ENCODE peak calls at places on chromosomes 7 and 10, in eight cellular contexts. E is adrenal gland, W is prostate gland, I is lower leg skin, K is A549, Y is Peyer's patch, R is heart left ventricle, G is GM12891. S is an unnamed sample.

GRCh38 chr10:101280511-101280910 is 51.2 kb upstream of the LBX1 start:
- DNase-seq in E (no peak), W (no peak), I (no peak), K (no peak), Y (no peak), R (no peak), G (no peak), S (no peak)

GRCh38 chr7:139823855-139824670 is 5.0 kb upstream of the TBXAS1 start:
- DNase-seq in E (no peak), W (no peak), I (no peak), K (no peak), Y (no peak), R (no peak), G (no peak), S (no peak)

GRCh38 chr10:117241541-117242462 is 888 bp downstream of the SLC18A2 start:
- DNase-seq in E (no peak), W (peak), I (no peak), K (no peak), Y (no peak), R (no peak), G (peak), S (peak)

GRCh38 chr10:43667736-43668371 is 19.2 kb upstream of the ZNF32 start:
- DNase-seq in E (no peak), W (no peak), I (peak), K (no peak), Y (no peak), R (no peak), G (no peak), S (no peak)

GRCh38 chr7:55366461-55367138 is 1.5 kb downstream of the LANCL2 start:
- DNase-seq in E (no peak), W (no peak), I (no peak), K (peak), Y (no peak), R (no peak), G (no peak), S (no peak)

GRCh38 chr10:47380341-47381215 is 3.5 kb downstream of the ZNF488 start:
- DNase-seq in E (no peak), W (no peak), I (peak), K (no peak), Y (no peak), R (no peak), G (no peak), S (no peak)

GRCh38 chr10:50325449-50326188 is 74.3 kb upstream of the ASAH2 start:
- DNase-seq in E (peak), W (peak), I (peak), K (peak), Y (no peak), R (peak), G (no peak), S (peak)

GRCh38 chr10:103765981-103766380 is 89.4 kb downstream of the SH3PXD2A start:
- DNase-seq in E (peak), W (no peak), I (no peak), K (no peak), Y (peak), R (peak), G (no peak), S (peak)

GRCh38 chr7:129948877-129949291 is 3.9 kb downstream of the UBE2H start:
- DNase-seq in E (peak), W (peak), I (peak), K (peak), Y (peak), R (peak), G (peak), S (peak)

GRCh38 chr10:24465899-24466615 is 257.1 kb downstream of the KIAA1217 start:
- DNase-seq in E (peak), W (peak), I (no peak), K (peak), Y (no peak), R (no peak), G (no peak), S (peak)

GRCh38 chr10:122646511-122647382 is 52.9 kb downstream of the C10orf120 start:
- DNase-seq in E (no peak), W (no peak), I (no peak), K (no peak), Y (no peak), R (no peak), G (no peak), S (no peak)

GRCh38 chr7:17153571-17153970 is 144.9 kb upstream of the AHR start:
- DNase-seq in E (no peak), W (no peak), I (no peak), K (no peak), Y (no peak), R (no peak), G (no peak), S (no peak)

GRCh38 chr10:23293973-23294372 is 50.6 kb downstream of the C10orf67 start:
- DNase-seq in E (no peak), W (no peak), I (no peak), K (no peak), Y (no peak), R (no peak), G (no peak), S (no peak)

GRCh38 chr7:106417273-106417902 is 132.6 kb upstream of the NAMPT start:
- DNase-seq in E (peak), W (no peak), I (no peak), K (peak), Y (no peak), R (no peak), G (no peak), S (no peak)

GRCh38 chr7:103009466-103010219 is 65.0 kb downstream of the FBXL13 start:
- DNase-seq in E (no peak), W (no peak), I (no peak), K (no peak), Y (peak), R (no peak), G (no peak), S (peak)

GRCh38 chr10:59625842-59626522 is 83.7 kb downstream of the SLC16A9 start:
- DNase-seq in E (peak), W (peak), I (no peak), K (peak), Y (no peak), R (no peak), G (peak), S (peak)

GRCh38 chr10:30758341-30758740 is 128.8 kb upstream of the LYZL2 start:
- DNase-seq in E (no peak), W (no peak), I (no peak), K (no peak), Y (no peak), R (no peak), G (no peak), S (no peak)

GRCh38 chr7:3455826-3456444 is 154.9 kb downstream of the SDK1 start:
- DNase-seq in E (no peak), W (no peak), I (no peak), K (no peak), Y (no peak), R (no peak), G (no peak), S (no peak)

GRCh38 chr7:80413395-80413955 is 98.4 kb downstream of the GNAT3 start:
- DNase-seq in E (no peak), W (no peak), I (no peak), K (no peak), Y (no peak), R (no peak), G (no peak), S (no peak)

GRCh38 chr10:110649652-110650264 is 5.6 kb downstream of the RBM20 start:
- DNase-seq in E (no peak), W (no peak), I (no peak), K (no peak), Y (no peak), R (no peak), G (no peak), S (no peak)

GRCh38 chr7:82443044-82443800 is at the start of gene CACNA2D1:
- DNase-seq in E (peak), W (peak), I (peak), K (no peak), Y (no peak), R (peak), G (peak), S (peak)

GRCh38 chr10:128063736-128064614 is 62.2 kb downstream of the MKI67 start:
- DNase-seq in E (no peak), W (peak), I (no peak), K (no peak), Y (peak), R (peak), G (no peak), S (no peak)

GRCh38 chr7:142445019-142445686 is 187.3 kb upstream of the PRSS58 start:
- DNase-seq in E (no peak), W (no peak), I (no peak), K (no peak), Y (no peak), R (no peak), G (no peak), S (no peak)

GRCh38 chr10:105148456-105148855 is 507.4 kb downstream of the SORCS3 start:
- DNase-seq in E (no peak), W (no peak), I (no peak), K (no peak), Y (no peak), R (no peak), G (no peak), S (no peak)

GRCh38 chr10:122264442-122264841 is 6.7 kb upstream of the BTBD16 start:
- DNase-seq in E (no peak), W (no peak), I (no peak), K (no peak), Y (no peak), R (no peak), G (no peak), S (no peak)

GRCh38 chr10:110498087-110498981 is 627 bp downstream of the DUSP5 start:
- DNase-seq in E (peak), W (no peak), I (no peak), K (peak), Y (peak), R (peak), G (no peak), S (peak)

GRCh38 chr10:132457328-132458070 is 60.5 kb downstream of the PWWP2B start:
- DNase-seq in E (no peak), W (no peak), I (no peak), K (peak), Y (no peak), R (peak), G (no peak), S (no peak)

GRCh38 chr7:16889851-16890443 is 8.2 kb upstream of the AGR3 start:
- DNase-seq in E (no peak), W (no peak), I (no peak), K (no peak), Y (no peak), R (no peak), G (no peak), S (no peak)

GRCh38 chr10:110794808-110795207 is 76.9 kb upstream of the PDCD4 start:
- DNase-seq in E (no peak), W (no peak), I (no peak), K (no peak), Y (no peak), R (peak), G (no peak), S (peak)

GRCh38 chr7:50742401-50742800 is 40.3 kb downstream of the GRB10 start:
- DNase-seq in E (no peak), W (no peak), I (no peak), K (no peak), Y (no peak), R (no peak), G (no peak), S (no peak)

GRCh38 chr7:135557455-135558336 is at the start of gene NUP205:
- DNase-seq in E (peak), W (peak), I (peak), K (peak), Y (peak), R (peak), G (peak), S (peak)
- TF ChIP-seq POLR2A in E (peak), W (peak), I (no peak), K (peak), Y (no peak), R (no peak), G (peak), S (no peak)

GRCh38 chr7:155619634-155620271 is 24.7 kb upstream of the RBM33 start:
- DNase-seq in E (no peak), W (no peak), I (no peak), K (no peak), Y (no peak), R (no peak), G (no peak), S (no peak)

GRCh38 chr7:155621418-155621980 is 23.0 kb upstream of the RBM33 start:
- DNase-seq in E (no peak), W (no peak), I (no peak), K (no peak), Y (no peak), R (no peak), G (no peak), S (no peak)

GRCh38 chr7:155620497-155620896 is 24.0 kb upstream of the RBM33 start:
- DNase-seq in E (no peak), W (no peak), I (no peak), K (no peak), Y (no peak), R (no peak), G (no peak), S (no peak)

DNA sequence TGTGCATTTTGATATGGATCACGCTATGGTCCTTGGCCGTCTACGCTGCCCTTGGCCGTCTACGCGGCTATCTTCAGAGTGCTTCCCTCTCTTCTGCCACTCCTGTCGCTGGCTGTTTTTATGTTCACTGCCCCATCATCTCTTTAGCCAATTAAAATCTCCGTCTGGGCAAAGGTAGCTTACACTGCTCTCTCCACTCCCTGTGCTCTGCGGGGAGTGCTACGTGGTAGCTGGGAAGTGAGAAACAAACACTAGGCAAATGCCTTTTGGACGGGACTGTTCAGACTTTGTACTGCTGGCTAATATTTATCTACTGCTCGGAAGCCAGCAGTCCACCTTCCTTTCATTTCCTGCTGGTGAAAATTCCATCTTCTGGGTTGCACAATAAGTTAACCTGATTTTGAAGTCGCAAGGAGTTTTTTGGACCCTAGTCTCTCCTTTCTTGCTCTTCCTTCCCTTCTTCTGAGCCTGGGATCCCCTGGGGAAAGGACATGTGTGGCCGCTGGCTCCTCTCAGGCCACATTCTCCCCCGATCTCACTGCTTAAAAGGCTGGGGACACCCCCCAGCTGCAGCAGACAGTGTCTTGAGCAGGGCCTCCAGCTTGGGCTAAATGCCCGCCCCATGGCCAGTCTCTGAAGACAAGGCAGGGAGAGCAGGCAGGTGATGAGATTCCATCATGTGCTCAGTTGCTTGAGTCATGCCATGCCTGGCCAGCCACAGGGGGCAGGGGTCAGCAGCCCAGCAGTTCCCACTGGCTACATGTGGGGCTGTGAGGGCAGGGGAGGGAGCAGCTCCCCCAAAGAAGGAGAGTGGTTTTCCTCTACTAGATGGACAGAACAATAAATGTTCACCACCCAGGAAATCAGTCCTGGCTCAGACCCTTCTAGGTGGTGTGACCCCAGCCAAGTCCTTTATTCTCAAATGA is 25.5 kb upstream of the RBM33 start:
- DNase-seq in E (no peak), W (no peak), I (no peak), K (peak), Y (no peak), R (no peak), G (no peak), S (no peak)
- TF ChIP-seq POLR2A in E (no peak), W (no peak), I (no peak), K (peak), Y (no peak), R (no peak), G (no peak), S (no peak)

GRCh38 chr7:44073664-44074348 is 8.4 kb upstream of the PGAM2 start:
- DNase-seq in E (peak), W (peak), I (peak), K (no peak), Y (peak), R (peak), G (peak), S (no peak)

GRCh38 chr7:44075296-44076075 is 6.8 kb downstream of the POLM start:
- DNase-seq in E (no peak), W (peak), I (no peak), K (no peak), Y (no peak), R (no peak), G (no peak), S (no peak)

GRCh38 chr7:44074349-44074695 is 8.0 kb downstream of the POLM start:
- DNase-seq in E (no peak), W (no peak), I (no peak), K (no peak), Y (no peak), R (no peak), G (no peak), S (no peak)

GRCh38 chr7:44071726-44072363 is 6.5 kb upstream of the PGAM2 start:
- DNase-seq in E (no peak), W (no peak), I (no peak), K (no peak), Y (no peak), R (no peak), G (no peak), S (no peak)

DNA sequence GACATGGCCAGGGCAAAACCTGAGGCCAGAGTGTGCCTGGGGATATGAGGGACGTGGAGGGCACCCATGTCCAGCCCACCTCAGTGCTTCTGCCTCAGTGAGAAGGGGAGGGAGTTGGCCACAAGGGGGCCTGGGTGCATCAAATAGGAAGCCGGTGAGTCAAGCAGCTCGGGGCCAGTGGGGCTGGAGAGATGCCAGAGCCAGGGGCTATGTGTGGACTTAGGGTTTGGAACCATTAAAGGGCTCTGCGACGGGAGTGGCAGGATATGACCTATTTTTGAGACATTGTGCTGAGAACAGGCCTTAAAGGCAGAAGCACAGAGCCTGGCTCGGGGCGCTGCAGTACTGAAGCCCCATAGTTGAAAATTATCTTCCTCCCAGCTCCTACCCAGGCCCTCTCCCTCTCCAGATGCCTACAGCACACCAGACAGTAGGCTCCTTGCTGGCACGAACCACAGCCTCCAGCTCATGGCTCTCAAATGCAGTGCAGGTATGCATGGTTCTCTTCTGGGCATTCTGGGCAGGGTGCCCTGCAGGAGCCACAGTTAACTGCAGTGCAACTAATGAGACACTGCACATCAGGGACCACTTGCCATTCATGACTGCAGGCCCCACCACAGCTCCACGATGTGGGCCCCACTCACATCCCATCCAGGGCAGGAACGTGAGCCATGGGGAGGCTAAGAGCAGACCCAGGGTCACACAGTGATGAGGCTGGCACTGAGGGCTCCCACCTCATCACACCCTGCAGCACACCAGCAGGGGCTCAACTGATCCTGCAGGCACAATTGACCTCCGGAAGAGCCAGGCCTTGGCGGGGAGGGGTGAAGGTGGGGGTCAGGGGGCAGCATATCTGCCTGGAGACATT is 7.2 kb upstream of the PGAM2 start:
- DNase-seq in E (peak), W (peak), I (no peak), K (peak), Y (peak), R (peak), G (peak), S (peak)
- TF ChIP-seq POLR2A in E (no peak), W (no peak), I (no peak), K (no peak), Y (no peak), R (no peak), G (peak), S (no peak)

GRCh38 chr7:151251926-151252835 is 3.7 kb upstream of the SMARCD3 start:
- DNase-seq in E (peak), W (no peak), I (no peak), K (peak), Y (no peak), R (peak), G (no peak), S (peak)
- TF ChIP-seq POLR2A in E (peak), W (peak), I (no peak), K (peak), Y (no peak), R (no peak), G (no peak), S (peak)

DNA sequence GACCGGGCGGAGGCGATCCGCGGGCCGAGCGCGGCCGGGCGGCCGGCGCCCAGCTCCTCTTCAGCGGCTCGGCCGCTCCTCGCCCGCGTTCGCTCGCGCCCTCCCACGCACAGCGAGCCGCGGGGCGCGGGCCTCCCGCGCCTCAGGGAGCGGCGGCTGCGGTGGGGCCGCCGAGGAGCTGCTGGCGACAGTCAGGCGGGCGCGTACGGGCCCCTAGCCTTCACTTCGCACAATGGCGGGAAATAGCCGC is at the start of gene MCMBP:
- DNase-seq in E (no peak), W (no peak), I (no peak), K (no peak), Y (no peak), R (no peak), G (no peak), S (no peak)
- TF ChIP-seq POLR2A in E (peak), W (peak), I (no peak), K (no peak), Y (peak), R (no peak), G (peak), S (no peak)

GRCh38 chr7:100372256-100372655 is 1.0 kb upstream of the PILRA start:
- DNase-seq in E (peak), W (no peak), I (no peak), K (no peak), Y (no peak), R (no peak), G (no peak), S (no peak)

GRCh38 chr7:100370303-100370702 is 3.0 kb upstream of the PILRA start:
- DNase-seq in E (no peak), W (no peak), I (no peak), K (no peak), Y (no peak), R (no peak), G (no peak), S (no peak)

GRCh38 chr7:100370746-100371145 is 2.5 kb upstream of the PILRA start:
- DNase-seq in E (no peak), W (no peak), I (no peak), K (no peak), Y (no peak), R (no peak), G (no peak), S (no peak)

GRCh38 chr7:100372694-100373093 is 593 bp upstream of the PILRA start:
- DNase-seq in E (no peak), W (no peak), I (no peak), K (no peak), Y (no peak), R (no peak), G (no peak), S (no peak)

GRCh38 chr7:100371561-100372171 is 1.6 kb upstream of the PILRA start:
- DNase-seq in E (no peak), W (no peak), I (no peak), K (no peak), Y (no peak), R (no peak), G (no peak), S (no peak)
- TF ChIP-seq POLR2A in E (no peak), W (no peak), I (no peak), K (no peak), Y (no peak), R (no peak), G (peak), S (no peak)

GRCh38 chr7:158820656-158821055 is 8.7 kb downstream of the ESYT2 start:
- DNase-seq in E (no peak), W (no peak), I (no peak), K (no peak), Y (no peak), R (no peak), G (no peak), S (no peak)
- TF ChIP-seq POLR2A in E (no peak), W (no peak), I (no peak), K (no peak), Y (no peak), R (no peak), G (no peak), S (no peak)

S was measured in thyroid gland.